ENCODE peak calls at places on chromosomes 13 and 19, in ten cellular contexts. T, W, F, Y, B, A, G, P, D and S are unnamed samples.

GRCh38 chr13:109431217-109431616 is 355.2 kb downstream of the IRS2 start:
- DNase-seq in W (no peak), Y (no peak), A (no peak), G (no peak), F (no peak), T (no peak), B (no peak), D (no peak), P (no peak), S (no peak)

GRCh38 chr13:33556828-33557227 is 261.1 kb upstream of the RFC3 start:
- DNase-seq in D (no peak), G (no peak), A (no peak), T (no peak), F (no peak), B (no peak), W (no peak), P (no peak), Y (no peak), S (no peak)

GRCh38 chr13:106619688-106620555 is 52.0 kb upstream of the ARGLU1 start:
- DNase-seq in G (peak; percentile 72), B (no peak), W (peak; percentile 46), F (peak; percentile 12), D (no peak), T (no peak), P (peak; percentile 52), Y (peak; percentile 59), A (no peak), S (peak; percentile 26)

GRCh38 chr13:41833851-41834250 is 127.1 kb downstream of the VWA8 start:
- DNase-seq in W (no peak), D (no peak), F (no peak), A (no peak), G (peak; percentile 36), B (no peak), Y (no peak), T (no peak), P (no peak), S (no peak)

GRCh38 chr19:45294291-45295029 is 28.2 kb downstream of the CKM start:
- DNase-seq in W (peak; percentile 71), A (peak; percentile 32), T (no peak), P (no peak), B (no peak), G (peak; percentile 75), F (no peak), Y (peak; percentile 91), D (no peak), S (no peak)

GRCh38 chr19:1254081-1254527 is 5.7 kb downstream of the MIDN start:
- DNase-seq in B (no peak), F (no peak), W (peak; percentile 70), A (no peak), P (no peak), T (no peak), G (no peak), D (no peak), Y (peak; percentile 86), S (no peak)

GRCh38 chr13:99911069-99911964 is 60.2 kb downstream of the ZIC5 start:
- DNase-seq in T (no peak), W (no peak), A (no peak), G (no peak), F (no peak), D (no peak), P (no peak), B (no peak), Y (no peak), S (no peak)

GRCh38 chr13:46386996-46387851 is at the start of gene RUBCNL:
- DNase-seq in B (no peak), F (peak; percentile 1), W (peak; percentile 39), D (no peak), Y (no peak), P (peak; percentile 72), A (peak; percentile 46), T (no peak), G (no peak), S (peak; percentile 17)

GRCh38 chr19:51394045-51394836 is 3.9 kb upstream of the C19orf84 start:
- DNase-seq in G (peak; percentile 99), Y (peak; percentile 95), W (peak; percentile 94), T (peak; percentile 95), D (peak; percentile 83), B (peak; percentile 97), A (peak; percentile 91), P (peak; percentile 100), F (peak; percentile 94), S (peak; percentile 77)

GRCh38 chr19:45499196-45500180 is 1.2 kb downstream of the PPM1N start:
- DNase-seq in G (no peak), F (no peak), Y (peak; percentile 65), W (no peak), T (no peak), B (no peak), D (no peak), A (peak; percentile 80), P (peak; percentile 87), S (peak; percentile 32)

GRCh38 chr13:106354961-106355360 is 180.5 kb downstream of the EFNB2 start:
- DNase-seq in Y (no peak), P (no peak), A (no peak), F (no peak), G (no peak), T (no peak), B (no peak), W (no peak), D (no peak), S (no peak)

GRCh38 chr13:107866007-107866665 is 349.2 kb downstream of the LIG4 start:
- DNase-seq in G (no peak), T (no peak), W (no peak), Y (no peak), D (no peak), A (peak; percentile 68), P (no peak), F (peak; percentile 21), B (no peak), S (peak; percentile 41)

GRCh38 chr13:27374650-27375049 is 49.8 kb upstream of the GTF3A start:
- DNase-seq in A (peak; percentile 63), B (peak; percentile 26), F (peak; percentile 34), T (no peak), Y (peak; percentile 68), D (no peak), P (peak; percentile 73), G (peak; percentile 87), W (peak; percentile 57), S (peak; percentile 67)

GRCh38 chr19:31354316-31354715 is 5.1 kb upstream of the TSHZ3 start:
- DNase-seq in T (no peak), D (no peak), F (no peak), W (no peak), P (no peak), G (no peak), Y (no peak), A (no peak), B (no peak), S (no peak)

GRCh38 chr13:59391696-59392095 is 772.0 kb downstream of the DIAPH3 start:
- DNase-seq in W (peak; percentile 78), Y (peak; percentile 64), T (no peak), P (peak; percentile 87), A (peak; percentile 28), G (peak; percentile 77), B (no peak), D (no peak), F (peak; percentile 14), S (peak; percentile 65)

DNA sequence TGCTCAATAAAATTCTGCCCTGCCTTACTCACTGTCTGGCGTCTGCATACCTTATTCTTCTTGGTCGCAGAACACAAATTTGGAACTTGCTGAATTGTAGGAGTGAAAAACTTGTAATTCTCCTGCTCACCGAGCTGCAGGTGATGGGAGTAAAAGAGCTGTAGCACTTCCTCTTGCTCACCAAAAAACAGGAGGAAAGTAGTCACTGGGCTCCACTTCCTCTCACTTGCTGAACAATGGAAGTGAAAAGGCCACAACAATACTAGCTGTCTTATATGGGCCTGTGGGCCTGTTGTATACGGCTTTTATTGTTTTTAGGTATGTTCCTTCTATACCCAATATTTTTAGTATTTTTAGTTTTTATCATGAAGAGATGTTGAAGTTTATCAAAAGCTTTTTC is 978.7 kb downstream of the SLITRK5 start:
- DNase-seq in F (no peak), W (no peak), T (no peak), Y (no peak), G (no peak), D (no peak), B (no peak), A (no peak), P (no peak), S (no peak)
- TF ChIP-seq CTCF in F (no peak), W (no peak), T (no peak), Y (no peak), G (no peak), D (no peak), B (no peak), A (no peak), P (no peak), S (no peak)

GRCh38 chr13:101157261-101157660 is 259.0 kb downstream of the NALCN start:
- DNase-seq in P (no peak), G (no peak), F (peak; percentile 8), A (no peak), W (no peak), B (no peak), D (no peak), T (no peak), Y (no peak), S (no peak)

GRCh38 chr13:101150998-101151397 is 265.3 kb downstream of the NALCN start:
- DNase-seq in G (peak; percentile 58), F (no peak), A (no peak), W (no peak), B (no peak), P (no peak), Y (no peak), T (no peak), D (no peak), S (no peak)

GRCh38 chr13:101152184-101152583 is 264.1 kb downstream of the NALCN start:
- DNase-seq in A (no peak), W (no peak), D (no peak), B (no peak), F (no peak), P (no peak), T (no peak), G (no peak), Y (no peak), S (no peak)

DNA sequence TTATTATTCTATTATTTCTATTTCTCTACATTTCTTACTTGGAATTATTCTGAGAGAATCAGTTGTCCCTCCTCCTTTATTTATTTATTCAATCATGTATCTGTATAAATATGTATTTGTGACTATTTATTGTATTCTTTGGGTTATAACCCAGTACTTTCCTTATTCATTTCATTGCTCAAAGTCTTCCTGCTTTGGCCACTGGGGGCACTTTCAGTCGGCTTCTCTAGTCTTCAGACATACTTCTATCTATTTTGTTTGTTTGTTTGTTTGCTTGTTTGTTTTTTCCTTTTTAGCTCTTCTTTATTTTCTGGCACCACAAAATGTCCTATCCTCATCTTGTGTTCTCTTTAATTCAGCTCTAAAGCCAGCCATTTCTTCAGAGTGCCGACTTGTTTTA is 260.4 kb downstream of the NALCN start:
- DNase-seq in Y (no peak), F (no peak), G (no peak), T (no peak), B (no peak), W (no peak), D (no peak), A (no peak), P (no peak), S (no peak)
- TF ChIP-seq CTCF in Y (no peak), F (peak; percentile 66), G (peak; percentile 55), T (no peak), B (peak; percentile 48), W (no peak), D (peak; percentile 9), A (peak; percentile 60), P (peak; percentile 44), S (peak; percentile 61)

GRCh38 chr13:19967619-19968018 is 9.1 kb downstream of the ZMYM2 start:
- DNase-seq in F (no peak), G (no peak), W (no peak), T (no peak), A (no peak), B (no peak), Y (no peak), D (no peak), P (peak; percentile 66), S (no peak)
- TF ChIP-seq CTCF in F (no peak), G (no peak), W (no peak), T (no peak), A (no peak), B (no peak), Y (no peak), D (no peak), P (no peak), S (no peak)

GRCh38 chr13:77565635-77566034 is 30.1 kb downstream of the SCEL start:
- DNase-seq in T (no peak), Y (no peak), D (no peak), G (peak; percentile 59), W (no peak), F (no peak), P (peak; percentile 58), B (no peak), A (no peak), S (peak; percentile 12)
- TF ChIP-seq CTCF in T (peak; percentile 18), Y (peak; percentile 61), D (peak; percentile 39), G (peak; percentile 55), W (peak; percentile 13), F (peak; percentile 81), P (peak; percentile 57), B (peak; percentile 43), A (peak; percentile 39), S (peak; percentile 17)